ENCODE peak calls at places on chromosomes 12 and 14, in five cellular contexts. One of them, this sample, is unnamed.

GRCh38 chr12:122148657-122149056 is 25.4 kb downstream of the IL31 start:
- DNase-seq in body of pancreas: no peak
- DNase-seq in upper lobe of right lung: no peak
- DNase-seq in MM.1S: no peak
- DNase-seq in CD4-positive, alpha-beta memory T cell: no peak
- DNase-seq in this sample: no peak

GRCh38 chr12:7961395-7962188 is 25.6 kb upstream of the SLC2A3 start:
- DNase-seq in CD4-positive, alpha-beta memory T cell: no peak
- DNase-seq in body of pancreas: no peak
- DNase-seq in upper lobe of right lung: no peak
- DNase-seq in MM.1S: no peak
- DNase-seq in this sample: no peak

GRCh38 chr12:31868980-31869379 is 90.2 kb upstream of the RESF1 start:
- DNase-seq in upper lobe of right lung: no peak
- DNase-seq in MM.1S: no peak
- DNase-seq in body of pancreas: peak; percentile 88
- DNase-seq in CD4-positive, alpha-beta memory T cell: no peak
- DNase-seq in this sample: no peak

GRCh38 chr12:26691234-26691970 is 141.6 kb downstream of the ITPR2 start:
- DNase-seq in upper lobe of right lung: no peak
- DNase-seq in MM.1S: no peak
- DNase-seq in CD4-positive, alpha-beta memory T cell: no peak
- DNase-seq in body of pancreas: no peak
- DNase-seq in this sample: no peak

GRCh38 chr12:29428630-29429029 is 47.7 kb upstream of the ERGIC2 start:
- DNase-seq in CD4-positive, alpha-beta memory T cell: no peak
- DNase-seq in body of pancreas: peak; percentile 25
- DNase-seq in upper lobe of right lung: no peak
- DNase-seq in MM.1S: no peak
- DNase-seq in this sample: no peak

GRCh38 chr12:25194722-25195055 is 271 bp downstream of the DNAI7 start:
- DNase-seq in upper lobe of right lung: no peak
- DNase-seq in CD4-positive, alpha-beta memory T cell: no peak
- DNase-seq in body of pancreas: no peak
- DNase-seq in MM.1S: no peak
- DNase-seq in this sample: no peak

GRCh38 chr12:74538491-74539258 is 1.0 kb downstream of the ATXN7L3B start:
- DNase-seq in MM.1S: peak; percentile 60
- DNase-seq in upper lobe of right lung: no peak
- DNase-seq in body of pancreas: no peak
- DNase-seq in CD4-positive, alpha-beta memory T cell: peak; percentile 57
- DNase-seq in this sample: peak; percentile 46

GRCh38 chr14:69692542-69693053 is 74.3 kb upstream of the SRSF5 start:
- DNase-seq in body of pancreas: no peak
- DNase-seq in MM.1S: no peak
- DNase-seq in upper lobe of right lung: no peak
- DNase-seq in CD4-positive, alpha-beta memory T cell: no peak
- DNase-seq in this sample: no peak

GRCh38 chr12:119169150-119169549 is 9.6 kb upstream of the HSPB8 start:
- DNase-seq in MM.1S: no peak
- DNase-seq in CD4-positive, alpha-beta memory T cell: no peak
- DNase-seq in upper lobe of right lung: no peak
- DNase-seq in body of pancreas: no peak
- DNase-seq in this sample: no peak

GRCh38 chr14:77260631-77261030 is 10.4 kb downstream of the NGB start:
- DNase-seq in CD4-positive, alpha-beta memory T cell: no peak
- DNase-seq in MM.1S: no peak
- DNase-seq in upper lobe of right lung: no peak
- DNase-seq in body of pancreas: peak; percentile 5
- DNase-seq in this sample: no peak

GRCh38 chr14:49164074-49164473 is 422.1 kb downstream of the RPS29 start:
- DNase-seq in upper lobe of right lung: no peak
- DNase-seq in CD4-positive, alpha-beta memory T cell: no peak
- DNase-seq in body of pancreas: no peak
- DNase-seq in MM.1S: no peak
- DNase-seq in this sample: no peak

GRCh38 chr14:91348861-91349465 is 68.7 kb downstream of the CCDC88C start:
- DNase-seq in MM.1S: no peak
- DNase-seq in body of pancreas: no peak
- DNase-seq in CD4-positive, alpha-beta memory T cell: no peak
- DNase-seq in upper lobe of right lung: no peak
- DNase-seq in this sample: no peak

GRCh38 chr14:89207925-89208328 is 209.1 kb downstream of the FOXN3 start:
- DNase-seq in upper lobe of right lung: no peak
- DNase-seq in MM.1S: no peak
- DNase-seq in CD4-positive, alpha-beta memory T cell: no peak
- DNase-seq in body of pancreas: no peak
- DNase-seq in this sample: no peak

GRCh38 chr12:89709994-89710872 is 1.6 kb upstream of the ATP2B1 start:
- DNase-seq in MM.1S: no peak
- DNase-seq in upper lobe of right lung: peak; percentile 86
- DNase-seq in CD4-positive, alpha-beta memory T cell: peak; percentile 39
- DNase-seq in body of pancreas: peak; percentile 55
- DNase-seq in this sample: peak; percentile 22

GRCh38 chr14:65318636-65319506 is 93.7 kb upstream of the FUT8 start:
- DNase-seq in body of pancreas: no peak
- DNase-seq in CD4-positive, alpha-beta memory T cell: no peak
- DNase-seq in MM.1S: peak; percentile 52
- DNase-seq in upper lobe of right lung: no peak
- DNase-seq in this sample: no peak

GRCh38 chr14:22416193-22416592 is 172.8 kb downstream of the DAD1 start:
- DNase-seq in CD4-positive, alpha-beta memory T cell: no peak
- DNase-seq in upper lobe of right lung: no peak
- DNase-seq in body of pancreas: no peak
- DNase-seq in MM.1S: no peak
- DNase-seq in this sample: no peak

GRCh38 chr12:71799105-71799504 is 40.5 kb upstream of the TBC1D15 start:
- DNase-seq in body of pancreas: no peak
- DNase-seq in MM.1S: no peak
- DNase-seq in CD4-positive, alpha-beta memory T cell: no peak
- DNase-seq in upper lobe of right lung: no peak
- DNase-seq in this sample: no peak

GRCh38 chr12:53468286-53468685 is 16.4 kb downstream of the PCBP2 start:
- DNase-seq in MM.1S: peak; percentile 18
- DNase-seq in upper lobe of right lung: no peak
- DNase-seq in CD4-positive, alpha-beta memory T cell: no peak
- DNase-seq in body of pancreas: no peak
- DNase-seq in this sample: no peak

GRCh38 chr14:49306152-49306751 is 279.9 kb downstream of the RPS29 start:
- DNase-seq in upper lobe of right lung: no peak
- DNase-seq in body of pancreas: no peak
- DNase-seq in CD4-positive, alpha-beta memory T cell: no peak
- DNase-seq in MM.1S: peak; percentile 44
- DNase-seq in this sample: no peak

GRCh38 chr14:24392327-24393098 is 6.3 kb upstream of the NYNRIN start:
- DNase-seq in MM.1S: no peak
- DNase-seq in CD4-positive, alpha-beta memory T cell: no peak
- DNase-seq in body of pancreas: no peak
- DNase-seq in upper lobe of right lung: no peak
- DNase-seq in this sample: no peak

GRCh38 chr12:29546000-29546399 is 48.5 kb upstream of the OVCH1 start:
- DNase-seq in MM.1S: no peak
- DNase-seq in body of pancreas: no peak
- DNase-seq in upper lobe of right lung: no peak
- DNase-seq in CD4-positive, alpha-beta memory T cell: no peak
- DNase-seq in this sample: no peak

GRCh38 chr12:54891717-54892478 is 37.6 kb downstream of the MUCL1 start:
- DNase-seq in MM.1S: no peak
- DNase-seq in CD4-positive, alpha-beta memory T cell: no peak
- DNase-seq in upper lobe of right lung: no peak
- DNase-seq in body of pancreas: peak; percentile 25
- DNase-seq in this sample: no peak

DNA sequence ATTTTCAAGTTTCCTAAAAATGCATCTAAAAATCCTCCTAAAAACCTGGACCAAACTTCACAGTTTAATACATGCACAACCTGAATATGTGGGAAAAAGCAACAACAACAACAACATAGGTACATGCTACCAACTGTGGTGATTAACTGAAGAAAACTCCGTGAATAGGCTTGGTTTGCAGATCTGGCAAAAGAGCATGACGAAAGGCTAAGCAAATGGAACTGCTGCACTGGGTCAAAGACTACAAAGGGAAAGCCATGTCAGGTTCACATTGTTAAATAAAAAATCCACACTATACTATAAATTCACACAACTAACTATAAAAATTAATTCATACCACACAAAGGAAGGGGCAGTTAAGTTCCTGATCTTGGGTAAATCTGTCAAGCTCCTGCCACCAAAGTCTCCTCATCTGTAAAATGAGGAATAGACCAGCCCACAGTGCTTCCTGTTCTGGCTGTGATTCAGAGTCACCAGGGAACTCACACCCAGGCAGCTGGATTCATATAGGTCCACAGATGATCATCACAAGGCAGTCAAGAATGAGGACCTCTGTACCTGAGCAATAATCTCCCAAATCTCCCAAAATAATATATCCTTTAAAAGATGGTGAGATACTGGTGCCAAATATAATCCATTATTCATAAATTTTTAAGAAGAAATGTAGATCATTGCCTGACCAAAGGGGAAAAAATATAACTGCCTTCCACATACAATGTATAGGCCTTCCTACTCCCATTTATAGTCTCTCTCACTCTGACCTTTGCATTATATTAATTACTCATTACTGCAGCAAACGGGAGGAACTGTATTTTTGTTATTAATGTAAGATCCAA is 7.0 kb downstream of the CORO1C start:
- DNase-seq in CD4-positive, alpha-beta memory T cell: no peak
- DNase-seq in MM.1S: no peak
- DNase-seq in upper lobe of right lung: no peak
- DNase-seq in body of pancreas: peak; percentile 52
- DNase-seq in this sample: no peak
- H3K4me3 ChIP-seq in CD4-positive, alpha-beta memory T cell: no peak overlapping the region
- H3K4me3 ChIP-seq in MM.1S: no peak overlapping the region
- H3K4me3 ChIP-seq in upper lobe of right lung: no peak overlapping the region
- H3K4me3 ChIP-seq in body of pancreas: no peak overlapping the region
- H3K4me3 ChIP-seq in this sample: no peak overlapping the region

GRCh38 chr14:104675447-104675846 is 14.0 kb upstream of the INF2 start:
- DNase-seq in CD4-positive, alpha-beta memory T cell: no peak
- DNase-seq in body of pancreas: no peak
- DNase-seq in upper lobe of right lung: no peak
- DNase-seq in MM.1S: no peak
- DNase-seq in this sample: no peak

GRCh38 chr14:104677506-104678332 is 11.7 kb upstream of the INF2 start:
- DNase-seq in body of pancreas: peak; percentile 72
- DNase-seq in upper lobe of right lung: peak; percentile 89
- DNase-seq in MM.1S: no peak
- DNase-seq in CD4-positive, alpha-beta memory T cell: peak; percentile 55
- DNase-seq in this sample: peak; percentile 38

GRCh38 chr14:104676130-104676693 is 13.2 kb upstream of the INF2 start:
- DNase-seq in upper lobe of right lung: no peak
- DNase-seq in body of pancreas: no peak
- DNase-seq in CD4-positive, alpha-beta memory T cell: no peak
- DNase-seq in MM.1S: no peak
- DNase-seq in this sample: no peak

GRCh38 chr14:104678346-104678745 is 11.1 kb upstream of the INF2 start:
- DNase-seq in upper lobe of right lung: peak; percentile 65
- DNase-seq in CD4-positive, alpha-beta memory T cell: no peak
- DNase-seq in MM.1S: no peak
- DNase-seq in body of pancreas: no peak
- DNase-seq in this sample: no peak

GRCh38 chr14:104676694-104677505 is 12.5 kb upstream of the INF2 start:
- DNase-seq in body of pancreas: no peak
- DNase-seq in CD4-positive, alpha-beta memory T cell: no peak
- DNase-seq in MM.1S: no peak
- DNase-seq in upper lobe of right lung: peak; percentile 74
- DNase-seq in this sample: no peak
- H3K4me1 ChIP-seq in body of pancreas: peaks cover 38% of the 10 kb centered on the region
- H3K4me1 ChIP-seq in CD4-positive, alpha-beta memory T cell: peaks cover 16% of the 10 kb centered on the region
- H3K4me1 ChIP-seq in MM.1S: no peaks in the 10 kb centered on the region
- H3K4me1 ChIP-seq in upper lobe of right lung: peaks cover 33% of the 10 kb centered on the region
- H3K4me1 ChIP-seq in this sample: peaks cover 7% of the 10 kb centered on the region

GRCh38 chr12:84913151-84913550 is 552 bp upstream of the SLC6A15 start:
- DNase-seq in body of pancreas: no peak
- DNase-seq in MM.1S: no peak
- DNase-seq in CD4-positive, alpha-beta memory T cell: no peak
- DNase-seq in upper lobe of right lung: no peak
- DNase-seq in this sample: no peak
- H3K4me3 ChIP-seq in body of pancreas: no peak overlapping the region
- H3K4me3 ChIP-seq in MM.1S: peak overlapping the region; percentile 59
- H3K4me3 ChIP-seq in CD4-positive, alpha-beta memory T cell: no peak overlapping the region
- H3K4me3 ChIP-seq in upper lobe of right lung: peak overlapping the region; percentile 19
- H3K4me3 ChIP-seq in this sample: no peak overlapping the region

GRCh38 chr14:95237956-95238355 is 80.6 kb upstream of the DICER1 start:
- DNase-seq in CD4-positive, alpha-beta memory T cell: no peak
- DNase-seq in MM.1S: no peak
- DNase-seq in upper lobe of right lung: no peak
- DNase-seq in body of pancreas: no peak
- DNase-seq in this sample: no peak
- H3K4me1 ChIP-seq in CD4-positive, alpha-beta memory T cell: no peaks in the 10 kb centered on the region
- H3K4me1 ChIP-seq in MM.1S: no peaks in the 10 kb centered on the region
- H3K4me1 ChIP-seq in upper lobe of right lung: no peaks in the 10 kb centered on the region
- H3K4me1 ChIP-seq in body of pancreas: peaks cover 80% of the 10 kb centered on the region
- H3K4me1 ChIP-seq in this sample: no peaks in the 10 kb centered on the region

GRCh38 chr12:1610072-1610643 is 15.8 kb upstream of the FBXL14 start:
- DNase-seq in upper lobe of right lung: no peak
- DNase-seq in body of pancreas: no peak
- DNase-seq in CD4-positive, alpha-beta memory T cell: no peak
- DNase-seq in MM.1S: no peak
- DNase-seq in this sample: no peak
- H3K4me3 ChIP-seq in upper lobe of right lung: no peak overlapping the region
- H3K4me3 ChIP-seq in body of pancreas: no peak overlapping the region
- H3K4me3 ChIP-seq in CD4-positive, alpha-beta memory T cell: no peak overlapping the region
- H3K4me3 ChIP-seq in MM.1S: no peak overlapping the region
- H3K4me3 ChIP-seq in this sample: no peak overlapping the region

DNA sequence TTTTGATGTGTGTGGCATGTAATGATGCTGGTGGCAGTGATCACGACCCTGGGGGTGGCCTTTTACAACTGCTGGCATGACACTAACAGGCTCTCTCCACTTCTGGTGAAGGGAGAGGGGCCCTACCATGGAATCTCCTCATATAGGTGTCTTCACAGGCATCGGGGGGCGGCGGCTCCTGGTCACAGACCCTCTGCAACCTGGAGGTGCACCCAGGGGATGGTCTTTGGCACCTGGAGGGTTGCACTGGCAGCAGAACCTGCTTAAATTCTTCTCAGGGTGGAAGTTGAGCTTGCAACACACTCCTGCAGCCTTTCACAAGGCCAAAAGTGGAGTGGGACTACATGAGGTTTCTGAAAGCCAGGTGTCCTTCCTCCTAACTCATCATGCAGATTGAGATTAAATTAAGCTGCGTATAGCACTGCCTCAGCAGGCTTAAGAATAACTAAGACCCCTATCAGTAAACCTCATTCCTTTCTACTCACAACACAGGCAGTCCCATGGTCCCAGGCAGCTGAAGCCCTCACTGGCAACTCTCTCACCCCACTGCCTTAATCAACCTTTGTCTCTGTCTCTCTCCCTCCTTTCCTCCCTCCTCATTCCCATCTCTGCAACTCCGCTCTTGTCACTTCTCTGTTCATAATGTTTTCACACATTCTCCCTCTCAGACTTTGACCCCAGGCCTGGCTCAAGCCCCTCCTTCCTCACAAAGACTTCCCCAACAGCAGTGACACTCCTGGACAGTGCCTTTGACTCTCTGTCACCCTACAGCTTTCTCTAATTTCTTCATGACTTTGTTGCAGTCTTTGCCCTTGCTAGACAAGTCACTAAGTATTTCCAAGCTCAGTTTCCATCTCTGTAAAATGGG is 18.9 kb downstream of the NID2 start:
- DNase-seq in MM.1S: no peak
- DNase-seq in body of pancreas: no peak
- DNase-seq in upper lobe of right lung: no peak
- DNase-seq in CD4-positive, alpha-beta memory T cell: no peak
- DNase-seq in this sample: no peak
- H3K4me1 ChIP-seq in MM.1S: no peaks in the 10 kb centered on the region
- H3K4me1 ChIP-seq in body of pancreas: peaks cover 13% of the 10 kb centered on the region
- H3K4me1 ChIP-seq in upper lobe of right lung: peaks cover 11% of the 10 kb centered on the region
- H3K4me1 ChIP-seq in CD4-positive, alpha-beta memory T cell: no peaks in the 10 kb centered on the region
- H3K4me1 ChIP-seq in this sample: no peaks in the 10 kb centered on the region

GRCh38 chr14:75418779-75419768 is 8.7 kb upstream of the JDP2 start:
- DNase-seq in body of pancreas: peak; percentile 66
- DNase-seq in MM.1S: no peak
- DNase-seq in CD4-positive, alpha-beta memory T cell: no peak
- DNase-seq in upper lobe of right lung: peak; percentile 75
- DNase-seq in this sample: peak; percentile 17
- H3K4me3 ChIP-seq in body of pancreas: no peak overlapping the region
- H3K4me3 ChIP-seq in MM.1S: no peak overlapping the region
- H3K4me3 ChIP-seq in CD4-positive, alpha-beta memory T cell: no peak overlapping the region
- H3K4me3 ChIP-seq in upper lobe of right lung: no peak overlapping the region
- H3K4me3 ChIP-seq in this sample: no peak overlapping the region